ENCODE peak calls at places on chromosome X, in nine cellular contexts. One of them, this sample, is unnamed.

GRCh38 chrX:110120025-110120424 is 117.1 kb downstream of the TMEM164 start:
- DNase-seq in omental fat pad: no peak
- DNase-seq in fibroblast of lung: no peak
- DNase-seq in AG10803: no peak
- DNase-seq in activated CD4-positive, alpha-beta T cell treated with anti-CD3 and anti-CD28 coated beads, Interleukin-2, amount 10 ng/mL, durations not matched to agents 7 days and 5 days: no peak
- DNase-seq in aorta: no peak
- DNase-seq in GM06990: no peak
- DNase-seq in NT2/D1: no peak
- DNase-seq in activated T-cell treated with anti-CD3 and anti-CD28 coated beads, Interleukin-2, amount 50 U/mL, for 72 hours: no peak
- DNase-seq in this sample: no peak

GRCh38 chrX:125439194-125439849 is 119.7 kb downstream of the TEX13C start:
- DNase-seq in AG10803: no peak
- DNase-seq in fibroblast of lung: no peak
- DNase-seq in activated T-cell treated with anti-CD3 and anti-CD28 coated beads, Interleukin-2, amount 50 U/mL, for 72 hours: no peak
- DNase-seq in activated CD4-positive, alpha-beta T cell treated with anti-CD3 and anti-CD28 coated beads, Interleukin-2, amount 10 ng/mL, durations not matched to agents 7 days and 5 days: no peak
- DNase-seq in aorta: no peak
- DNase-seq in NT2/D1: no peak
- DNase-seq in GM06990: no peak
- DNase-seq in omental fat pad: no peak
- DNase-seq in this sample: no peak

GRCh38 chrX:84168574-84168973 is 19.4 kb downstream of the RPS6KA6 start:
- DNase-seq in AG10803: no peak
- DNase-seq in GM06990: no peak
- DNase-seq in aorta: no peak
- DNase-seq in activated CD4-positive, alpha-beta T cell treated with anti-CD3 and anti-CD28 coated beads, Interleukin-2, amount 10 ng/mL, durations not matched to agents 7 days and 5 days: no peak
- DNase-seq in activated T-cell treated with anti-CD3 and anti-CD28 coated beads, Interleukin-2, amount 50 U/mL, for 72 hours: no peak
- DNase-seq in fibroblast of lung: no peak
- DNase-seq in omental fat pad: no peak
- DNase-seq in NT2/D1: no peak
- DNase-seq in this sample: no peak

GRCh38 chrX:3548743-3549441 is 164.6 kb downstream of the PRKX start:
- DNase-seq in activated CD4-positive, alpha-beta T cell treated with anti-CD3 and anti-CD28 coated beads, Interleukin-2, amount 10 ng/mL, durations not matched to agents 7 days and 5 days: no peak
- DNase-seq in NT2/D1: no peak
- DNase-seq in fibroblast of lung: peak; percentile 80
- DNase-seq in AG10803: peak; percentile 89
- DNase-seq in aorta: no peak
- DNase-seq in omental fat pad: no peak
- DNase-seq in GM06990: no peak
- DNase-seq in activated T-cell treated with anti-CD3 and anti-CD28 coated beads, Interleukin-2, amount 50 U/mL, for 72 hours: no peak
- DNase-seq in this sample: no peak

GRCh38 chrX:16465081-16465876 is 184.7 kb upstream of the S100G start:
- DNase-seq in aorta: no peak
- DNase-seq in activated T-cell treated with anti-CD3 and anti-CD28 coated beads, Interleukin-2, amount 50 U/mL, for 72 hours: no peak
- DNase-seq in AG10803: peak; percentile 41
- DNase-seq in GM06990: no peak
- DNase-seq in fibroblast of lung: no peak
- DNase-seq in omental fat pad: no peak
- DNase-seq in NT2/D1: no peak
- DNase-seq in activated CD4-positive, alpha-beta T cell treated with anti-CD3 and anti-CD28 coated beads, Interleukin-2, amount 10 ng/mL, durations not matched to agents 7 days and 5 days: no peak
- DNase-seq in this sample: no peak

GRCh38 chrX:153245288-153245731 is 66.2 kb downstream of the MAGEA1 start:
- DNase-seq in activated T-cell treated with anti-CD3 and anti-CD28 coated beads, Interleukin-2, amount 50 U/mL, for 72 hours: no peak
- DNase-seq in NT2/D1: peak; percentile 15
- DNase-seq in aorta: no peak
- DNase-seq in fibroblast of lung: peak; percentile 22
- DNase-seq in GM06990: no peak
- DNase-seq in omental fat pad: no peak
- DNase-seq in AG10803: no peak
- DNase-seq in activated CD4-positive, alpha-beta T cell treated with anti-CD3 and anti-CD28 coated beads, Interleukin-2, amount 10 ng/mL, durations not matched to agents 7 days and 5 days: no peak
- DNase-seq in this sample: no peak

GRCh38 chrX:19017271-19017670 is 33.4 kb upstream of the PHKA2 start:
- DNase-seq in aorta: no peak
- DNase-seq in NT2/D1: peak; percentile 32
- DNase-seq in activated CD4-positive, alpha-beta T cell treated with anti-CD3 and anti-CD28 coated beads, Interleukin-2, amount 10 ng/mL, durations not matched to agents 7 days and 5 days: no peak
- DNase-seq in omental fat pad: no peak
- DNase-seq in AG10803: peak; percentile 8
- DNase-seq in fibroblast of lung: peak; percentile 39
- DNase-seq in GM06990: no peak
- DNase-seq in activated T-cell treated with anti-CD3 and anti-CD28 coated beads, Interleukin-2, amount 50 U/mL, for 72 hours: no peak
- DNase-seq in this sample: no peak

GRCh38 chrX:108468486-108468885 is 28.8 kb downstream of the COL4A5 start:
- DNase-seq in activated T-cell treated with anti-CD3 and anti-CD28 coated beads, Interleukin-2, amount 50 U/mL, for 72 hours: no peak
- DNase-seq in NT2/D1: no peak
- DNase-seq in fibroblast of lung: peak; percentile 74
- DNase-seq in omental fat pad: no peak
- DNase-seq in activated CD4-positive, alpha-beta T cell treated with anti-CD3 and anti-CD28 coated beads, Interleukin-2, amount 10 ng/mL, durations not matched to agents 7 days and 5 days: no peak
- DNase-seq in GM06990: no peak
- DNase-seq in aorta: no peak
- DNase-seq in AG10803: peak; percentile 50
- DNase-seq in this sample: no peak

GRCh38 chrX:11395859-11396258 is 102.6 kb downstream of the AMELX start:
- DNase-seq in GM06990: no peak
- DNase-seq in fibroblast of lung: no peak
- DNase-seq in AG10803: no peak
- DNase-seq in aorta: no peak
- DNase-seq in activated CD4-positive, alpha-beta T cell treated with anti-CD3 and anti-CD28 coated beads, Interleukin-2, amount 10 ng/mL, durations not matched to agents 7 days and 5 days: no peak
- DNase-seq in omental fat pad: no peak
- DNase-seq in NT2/D1: no peak
- DNase-seq in activated T-cell treated with anti-CD3 and anti-CD28 coated beads, Interleukin-2, amount 50 U/mL, for 72 hours: no peak
- DNase-seq in this sample: no peak

GRCh38 chrX:132023896-132024386 is 839 bp downstream of the STK26 start:
- DNase-seq in aorta: peak; percentile 74
- DNase-seq in activated CD4-positive, alpha-beta T cell treated with anti-CD3 and anti-CD28 coated beads, Interleukin-2, amount 10 ng/mL, durations not matched to agents 7 days and 5 days: peak; percentile 54
- DNase-seq in fibroblast of lung: no peak
- DNase-seq in omental fat pad: no peak
- DNase-seq in NT2/D1: no peak
- DNase-seq in activated T-cell treated with anti-CD3 and anti-CD28 coated beads, Interleukin-2, amount 50 U/mL, for 72 hours: peak; percentile 57
- DNase-seq in AG10803: no peak
- DNase-seq in GM06990: peak; percentile 69
- DNase-seq in this sample: peak; percentile 54

GRCh38 chrX:41009816-41010187 is 75.4 kb upstream of the USP9X start:
- DNase-seq in AG10803: no peak
- DNase-seq in activated CD4-positive, alpha-beta T cell treated with anti-CD3 and anti-CD28 coated beads, Interleukin-2, amount 10 ng/mL, durations not matched to agents 7 days and 5 days: no peak
- DNase-seq in activated T-cell treated with anti-CD3 and anti-CD28 coated beads, Interleukin-2, amount 50 U/mL, for 72 hours: no peak
- DNase-seq in aorta: no peak
- DNase-seq in omental fat pad: no peak
- DNase-seq in fibroblast of lung: no peak
- DNase-seq in GM06990: no peak
- DNase-seq in NT2/D1: no peak
- DNase-seq in this sample: no peak

GRCh38 chrX:128622296-128622695 is 570.1 kb upstream of the ACTRT1 start:
- DNase-seq in aorta: no peak
- DNase-seq in activated T-cell treated with anti-CD3 and anti-CD28 coated beads, Interleukin-2, amount 50 U/mL, for 72 hours: no peak
- DNase-seq in fibroblast of lung: no peak
- DNase-seq in AG10803: no peak
- DNase-seq in GM06990: no peak
- DNase-seq in omental fat pad: no peak
- DNase-seq in NT2/D1: no peak
- DNase-seq in activated CD4-positive, alpha-beta T cell treated with anti-CD3 and anti-CD28 coated beads, Interleukin-2, amount 10 ng/mL, durations not matched to agents 7 days and 5 days: no peak
- DNase-seq in this sample: no peak

GRCh38 chrX:111270339-111270738 is at the start of gene CAPN6:
- DNase-seq in activated T-cell treated with anti-CD3 and anti-CD28 coated beads, Interleukin-2, amount 50 U/mL, for 72 hours: no peak
- DNase-seq in GM06990: no peak
- DNase-seq in AG10803: peak; percentile 20
- DNase-seq in aorta: no peak
- DNase-seq in omental fat pad: no peak
- DNase-seq in activated CD4-positive, alpha-beta T cell treated with anti-CD3 and anti-CD28 coated beads, Interleukin-2, amount 10 ng/mL, durations not matched to agents 7 days and 5 days: no peak
- DNase-seq in fibroblast of lung: no peak
- DNase-seq in NT2/D1: peak; percentile 16
- DNase-seq in this sample: no peak

This sample was measured in CD8-positive, alpha-beta memory T cell.